ENCODE peak calls at places on chromosomes 13 and 19, in four cellular contexts. V is HepG2, M is GM12878, L is K562. P is an unnamed sample.

GRCh38 chr13:94967183-94968039 is 255.1 kb upstream of the SOX21 start:
- DNase-seq in L (peak; percentile 25), M (no peak), V (no peak), P (peak; percentile 57)

GRCh38 chr19:45295873-45296272 is 26.8 kb downstream of the CKM start:
- DNase-seq in L (no peak), M (no peak), V (no peak), P (no peak)

GRCh38 chr13:93146584-93147292 is 79.9 kb upstream of the GPC6 start:
- DNase-seq in V (no peak), M (no peak), L (no peak), P (no peak)

GRCh38 chr19:19336597-19336996 is 16.0 kb downstream of the MAU2 start:
- DNase-seq in V (no peak), M (no peak), L (no peak), P (no peak)

GRCh38 chr13:33876716-33877394 is 58.9 kb downstream of the RFC3 start:
- DNase-seq in L (no peak), V (no peak), M (no peak), P (no peak)

GRCh38 chr13:36998624-36999041 is 507 bp downstream of the ALG5 start:
- DNase-seq in L (peak; percentile 7), M (no peak), V (no peak), P (peak; percentile 24)

GRCh38 chr13:41015920-41016319 is 3.2 kb downstream of the ELF1 start:
- DNase-seq in V (no peak), L (no peak), M (no peak), P (no peak)

GRCh38 chr13:51946163-51946669 is 65.0 kb downstream of the ATP7B start:
- DNase-seq in V (no peak), M (no peak), L (no peak), P (no peak)

GRCh38 chr13:46667687-46668281 is 114.8 kb downstream of the LRCH1 start:
- DNase-seq in L (no peak), V (no peak), M (no peak), P (no peak)

GRCh38 chr13:54958781-54959180 is 1930.2 kb downstream of the OLFM4 start:
- DNase-seq in L (no peak), V (no peak), M (no peak), P (no peak)

GRCh38 chr19:29247051-29247450 is 34.1 kb upstream of the UQCRFS1 start:
- DNase-seq in M (no peak), L (no peak), V (no peak), P (peak; percentile 21)

GRCh38 chr13:102659168-102659713 is 35.6 kb downstream of the METTL21C start:
- DNase-seq in L (no peak), M (no peak), V (no peak), P (no peak)

GRCh38 chr19:4730740-4731171 is 7.1 kb upstream of the DPP9 start:
- DNase-seq in M (no peak), L (peak; percentile 70), V (no peak), P (peak; percentile 81)

GRCh38 chr13:35699805-35700204 is 223.3 kb upstream of the MAB21L1 start:
- DNase-seq in M (no peak), V (no peak), L (no peak), P (no peak)

GRCh38 chr13:48316826-48317510 is 13.4 kb downstream of the RB1 start:
- DNase-seq in L (no peak), V (no peak), M (no peak), P (no peak)

GRCh38 chr13:48318014-48318713 is 14.6 kb downstream of the RB1 start:
- DNase-seq in M (no peak), V (no peak), L (no peak), P (no peak)

GRCh38 chr13:48317511-48317981 is 14.0 kb downstream of the RB1 start:
- DNase-seq in L (no peak), V (no peak), M (no peak), P (no peak)

GRCh38 chr13:48318714-48319457 is 15.3 kb downstream of the RB1 start:
- DNase-seq in M (no peak), L (no peak), V (no peak), P (no peak)

GRCh38 chr13:48315981-48316380 is 12.4 kb downstream of the RB1 start:
- DNase-seq in L (no peak), V (no peak), M (no peak), P (no peak)
- TF ChIP-seq CREB1 in L (no peak), V (no peak), M (no peak), P (no peak)

GRCh38 chr19:34733266-34733825 is 697 bp upstream of the ZNF181 start:
- DNase-seq in L (peak; percentile 39), M (no peak), V (peak; percentile 80), P (peak; percentile 36)
- TF ChIP-seq TCF7 in L (no peak), M (no peak), V (no peak), P (no peak)

DNA sequence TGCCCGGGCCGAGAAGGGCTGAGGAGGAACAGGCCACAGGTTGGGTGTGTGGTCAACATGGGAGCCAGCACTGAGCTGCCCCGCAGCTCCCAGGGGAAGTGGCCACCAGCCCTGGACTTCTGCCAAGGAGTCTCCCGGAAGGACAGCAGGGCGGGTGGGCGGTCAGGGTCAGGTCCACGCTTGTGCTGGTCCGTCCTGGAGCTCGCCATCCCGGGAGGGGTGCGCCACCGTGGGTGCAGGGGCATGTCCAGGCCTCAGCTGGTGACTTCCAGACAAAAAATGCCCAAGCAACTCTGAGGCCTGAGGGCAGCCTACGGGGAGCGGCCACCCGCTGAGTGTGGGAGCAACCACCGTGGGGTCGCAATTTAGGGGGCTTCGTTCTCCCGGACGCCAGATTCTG is 21.4 kb upstream of the SLC15A1 start:
- DNase-seq in V (no peak), M (no peak), L (no peak), P (no peak)
- TF ChIP-seq MAX in V (no peak), M (no peak), L (no peak), P (no peak)

GRCh38 chr13:39587939-39588338 is 15.1 kb downstream of the LHFPL6 start:
- DNase-seq in L (no peak), M (no peak), V (no peak), P (no peak)
- TF ChIP-seq CREB1 in L (no peak), M (no peak), V (no peak), P (no peak)

P was measured in WTC11.